ENCODE peak calls at places on chromosomes 16 and 17, in six cellular contexts. R is H9, B is trophoblast cell, I is neuronal stem cell, V is H1, T is mesenchymal stem cell. O is an unnamed sample.

GRCh38 chr17:50166518-50167181 is 845 bp downstream of the SGCA start:
- DNase-seq in I (no peak), R (no peak), B (no peak), V (no peak), T (no peak), O (no peak)

GRCh38 chr17:57861737-57862409 is 12.0 kb upstream of the MRPS23 start:
- DNase-seq in T (peak), R (no peak), I (no peak), B (no peak), V (no peak), O (no peak)

GRCh38 chr16:84502075-84502474 is 2.4 kb downstream of the MEAK7 start:
- DNase-seq in T (no peak), V (no peak), I (no peak), B (no peak), R (no peak), O (no peak)

GRCh38 chr17:1916339-1916738 is 86.5 kb downstream of the RPA1 start:
- DNase-seq in B (no peak), V (no peak), I (no peak), T (no peak), R (no peak), O (no peak)

GRCh38 chr17:81710514-81711308 is 1.4 kb upstream of the SLC25A10 start:
- DNase-seq in R (no peak), I (no peak), B (no peak), T (peak), V (no peak), O (no peak)

GRCh38 chr17:83008526-83008925 is 70.9 kb upstream of the METRNL start:
- DNase-seq in B (no peak), V (no peak), T (no peak), R (no peak), I (no peak), O (no peak)

GRCh38 chr17:41082565-41083136 is 1.3 kb upstream of the KRTAP4-7 start:
- DNase-seq in T (no peak), B (peak), I (no peak), V (no peak), R (no peak), O (peak)

GRCh38 chr16:22322741-22323140 is 25.5 kb downstream of the POLR3E start:
- DNase-seq in I (no peak), B (no peak), V (no peak), T (no peak), R (no peak), O (no peak)

GRCh38 chr16:72896719-72897118 is 151.2 kb downstream of the ZFHX3 start:
- DNase-seq in T (no peak), I (no peak), V (no peak), R (no peak), B (no peak), O (no peak)

GRCh38 chr17:50513501-50513900 is 5.3 kb downstream of the MYCBPAP start:
- DNase-seq in R (no peak), T (no peak), V (no peak), B (no peak), I (no peak), O (no peak)

GRCh38 chr17:75511610-75512575 is 3.4 kb downstream of the CASKIN2 start:
- DNase-seq in B (no peak), T (peak), V (no peak), I (no peak), R (no peak), O (no peak)

GRCh38 chr17:2837147-2837561 is 40.9 kb downstream of the RAP1GAP2 start:
- DNase-seq in I (no peak), R (no peak), T (no peak), B (no peak), V (no peak), O (no peak)

GRCh38 chr17:32958418-32958817 is 30.5 kb downstream of the TMEM98 start:
- DNase-seq in I (no peak), B (no peak), R (no peak), T (no peak), V (no peak), O (no peak)

GRCh38 chr17:27840688-27841087 is 40.4 kb upstream of the NOS2 start:
- DNase-seq in V (no peak), B (no peak), I (no peak), R (no peak), T (no peak), O (no peak)

GRCh38 chr17:82094931-82095776 is 2.9 kb downstream of the FASN start:
- DNase-seq in B (no peak), V (no peak), I (no peak), T (no peak), R (no peak), O (no peak)

GRCh38 chr17:8574687-8575086 is 55.8 kb downstream of the MYH10 start:
- DNase-seq in B (peak), V (no peak), T (peak), R (no peak), I (no peak), O (no peak)

GRCh38 chr16:30924797-30925645 is 1.6 kb downstream of the FBXL19 start:
- DNase-seq in R (no peak), I (no peak), V (no peak), T (no peak), B (no peak), O (no peak)

GRCh38 chr16:51872536-51872935 is 674.4 kb downstream of the TOX3 start:
- DNase-seq in B (no peak), I (no peak), T (no peak), R (no peak), V (no peak), O (no peak)
- H3K14ac ChIP-seq in B (no peak), I (no peak), T (no peak), R (no peak), V (no peak), O (peak)

GRCh38 chr17:66837226-66837625 is 2.3 kb downstream of the CACNG5 start:
- DNase-seq in R (no peak), T (no peak), I (no peak), B (no peak), V (no peak), O (no peak)
- H4K91ac ChIP-seq in R (no peak), T (no peak), I (no peak), B (no peak), V (no peak), O (no peak)

GRCh38 chr17:42520540-42520951 is 15.5 kb upstream of the NAGLU start:
- DNase-seq in V (no peak), I (no peak), B (no peak), T (no peak), R (peak), O (no peak)
- H3K9ac ChIP-seq in V (no peak), I (no peak), B (no peak), T (peak), R (no peak), O (peak)

GRCh38 chr16:88593910-88594309 is 23.7 kb downstream of the ZC3H18 start:
- DNase-seq in B (no peak), R (no peak), I (no peak), V (no peak), T (no peak), O (no peak)

GRCh38 chr16:88593064-88593463 is 22.9 kb downstream of the ZC3H18 start:
- DNase-seq in I (no peak), R (no peak), T (no peak), V (no peak), B (no peak), O (no peak)

GRCh38 chr16:88593489-88593888 is 23.3 kb downstream of the ZC3H18 start:
- DNase-seq in R (no peak), I (no peak), T (no peak), V (no peak), B (no peak), O (no peak)

GRCh38 chr16:88589441-88589840 is 19.2 kb downstream of the ZC3H18 start:
- DNase-seq in B (no peak), V (no peak), T (no peak), R (no peak), I (no peak), O (no peak)

GRCh38 chr16:88591577-88592021 is 21.4 kb downstream of the ZC3H18 start:
- DNase-seq in R (no peak), T (no peak), V (no peak), I (no peak), B (peak), O (peak)
- H3K14ac ChIP-seq in R (no peak), T (no peak), V (no peak), I (no peak), B (no peak), O (no peak)

GRCh38 chr17:78892936-78893379 is 10.0 kb downstream of the CEP295NL start:
- DNase-seq in I (no peak), T (no peak), R (no peak), V (no peak), B (no peak), O (no peak)
- H4K91ac ChIP-seq in I (no peak), T (no peak), R (no peak), V (no peak), B (no peak), O (no peak)

GRCh38 chr17:47872019-47872650 is 21.2 kb upstream of the SP6 start:
- DNase-seq in B (no peak), I (no peak), T (no peak), R (peak), V (no peak), O (no peak)

GRCh38 chr17:47872651-47873161 is 21.7 kb upstream of the SP6 start:
- DNase-seq in T (no peak), B (no peak), R (peak), V (no peak), I (no peak), O (peak)

GRCh38 chr17:47875011-47875471 is 21.0 kb upstream of the SP2 start:
- DNase-seq in R (no peak), V (no peak), I (no peak), B (no peak), T (no peak), O (no peak)

GRCh38 chr17:47875586-47875985 is 20.4 kb upstream of the SP2 start:
- DNase-seq in I (no peak), R (no peak), T (no peak), V (no peak), B (no peak), O (no peak)

GRCh38 chr17:47873200-47874090 is 22.5 kb upstream of the SP6 start:
- DNase-seq in B (no peak), I (no peak), V (no peak), R (no peak), T (no peak), O (no peak)
- H3K9ac ChIP-seq in B (no peak), I (no peak), V (no peak), R (no peak), T (no peak), O (no peak)